ENCODE peak calls at places on chromosomes 2 and 18, in seven cellular contexts. One of them, this sample, is unnamed.

GRCh38 chr18:10559566-10560456 is 34.0 kb downstream of the NAPG start:
- DNase-seq in HuH-7.5: no peak
- DNase-seq in head of caudate nucleus: no peak
- DNase-seq in left ventricle myocardium inferior: peak
- DNase-seq in C1 segment of cervical spinal cord: no peak
- DNase-seq in activated CD4-positive, alpha-beta T cell treated with anti-CD3 and anti-CD28 coated beads for 48 hours: peak
- DNase-seq in M059J: no peak
- DNase-seq in this sample: no peak

GRCh38 chr2:227881866-227882517 is 10.6 kb downstream of the DAW1 start:
- DNase-seq in HuH-7.5: no peak
- DNase-seq in head of caudate nucleus: no peak
- DNase-seq in left ventricle myocardium inferior: no peak
- DNase-seq in C1 segment of cervical spinal cord: no peak
- DNase-seq in activated CD4-positive, alpha-beta T cell treated with anti-CD3 and anti-CD28 coated beads for 48 hours: no peak
- DNase-seq in M059J: peak
- DNase-seq in this sample: no peak

GRCh38 chr2:79554899-79555298 is 42.0 kb downstream of the CTNNA2 start:
- DNase-seq in HuH-7.5: no peak
- DNase-seq in head of caudate nucleus: no peak
- DNase-seq in left ventricle myocardium inferior: no peak
- DNase-seq in C1 segment of cervical spinal cord: no peak
- DNase-seq in activated CD4-positive, alpha-beta T cell treated with anti-CD3 and anti-CD28 coated beads for 48 hours: no peak
- DNase-seq in M059J: no peak
- DNase-seq in this sample: no peak

GRCh38 chr2:127910415-127910814 is 24.7 kb upstream of the AMMECR1L start:
- DNase-seq in HuH-7.5: no peak
- DNase-seq in head of caudate nucleus: no peak
- DNase-seq in left ventricle myocardium inferior: no peak
- DNase-seq in C1 segment of cervical spinal cord: no peak
- DNase-seq in activated CD4-positive, alpha-beta T cell treated with anti-CD3 and anti-CD28 coated beads for 48 hours: no peak
- DNase-seq in M059J: no peak
- DNase-seq in this sample: no peak

GRCh38 chr18:71529708-71530303 is 1014.3 kb downstream of the CBLN2 start:
- DNase-seq in HuH-7.5: no peak
- DNase-seq in head of caudate nucleus: no peak
- DNase-seq in left ventricle myocardium inferior: no peak
- DNase-seq in C1 segment of cervical spinal cord: no peak
- DNase-seq in activated CD4-positive, alpha-beta T cell treated with anti-CD3 and anti-CD28 coated beads for 48 hours: no peak
- DNase-seq in M059J: peak
- DNase-seq in this sample: no peak

GRCh38 chr2:9837451-9837850 is 5.8 kb upstream of the TAF1B start:
- DNase-seq in HuH-7.5: no peak
- DNase-seq in head of caudate nucleus: no peak
- DNase-seq in left ventricle myocardium inferior: no peak
- DNase-seq in C1 segment of cervical spinal cord: no peak
- DNase-seq in activated CD4-positive, alpha-beta T cell treated with anti-CD3 and anti-CD28 coated beads for 48 hours: no peak
- DNase-seq in M059J: no peak
- DNase-seq in this sample: no peak

GRCh38 chr2:235262750-235263149 is 231.1 kb upstream of the AGAP1 start:
- DNase-seq in HuH-7.5: no peak
- DNase-seq in head of caudate nucleus: no peak
- DNase-seq in left ventricle myocardium inferior: no peak
- DNase-seq in C1 segment of cervical spinal cord: peak
- DNase-seq in activated CD4-positive, alpha-beta T cell treated with anti-CD3 and anti-CD28 coated beads for 48 hours: no peak
- DNase-seq in M059J: no peak
- DNase-seq in this sample: no peak

GRCh38 chr18:78105611-78106010 is 856.0 kb downstream of the GALR1 start:
- DNase-seq in HuH-7.5: no peak
- DNase-seq in head of caudate nucleus: no peak
- DNase-seq in left ventricle myocardium inferior: no peak
- DNase-seq in C1 segment of cervical spinal cord: no peak
- DNase-seq in activated CD4-positive, alpha-beta T cell treated with anti-CD3 and anti-CD28 coated beads for 48 hours: no peak
- DNase-seq in M059J: no peak
- DNase-seq in this sample: no peak

GRCh38 chr2:159111346-159111922 is 143.0 kb downstream of the TANC1 start:
- DNase-seq in HuH-7.5: no peak
- DNase-seq in head of caudate nucleus: peak
- DNase-seq in left ventricle myocardium inferior: peak
- DNase-seq in C1 segment of cervical spinal cord: peak
- DNase-seq in activated CD4-positive, alpha-beta T cell treated with anti-CD3 and anti-CD28 coated beads for 48 hours: no peak
- DNase-seq in M059J: no peak
- DNase-seq in this sample: no peak

GRCh38 chr18:44732604-44733003 is 51.9 kb downstream of the SETBP1 start:
- DNase-seq in HuH-7.5: no peak
- DNase-seq in head of caudate nucleus: no peak
- DNase-seq in left ventricle myocardium inferior: no peak
- DNase-seq in C1 segment of cervical spinal cord: no peak
- DNase-seq in activated CD4-positive, alpha-beta T cell treated with anti-CD3 and anti-CD28 coated beads for 48 hours: no peak
- DNase-seq in M059J: no peak
- DNase-seq in this sample: no peak

GRCh38 chr2:19861771-19862170 is 40.0 kb downstream of the TTC32 start:
- DNase-seq in HuH-7.5: no peak
- DNase-seq in head of caudate nucleus: no peak
- DNase-seq in left ventricle myocardium inferior: no peak
- DNase-seq in C1 segment of cervical spinal cord: peak
- DNase-seq in activated CD4-positive, alpha-beta T cell treated with anti-CD3 and anti-CD28 coated beads for 48 hours: no peak
- DNase-seq in M059J: peak
- DNase-seq in this sample: no peak

GRCh38 chr2:3113769-3114168 is 263.8 kb downstream of the EIPR1 start:
- DNase-seq in HuH-7.5: no peak
- DNase-seq in head of caudate nucleus: no peak
- DNase-seq in left ventricle myocardium inferior: no peak
- DNase-seq in C1 segment of cervical spinal cord: no peak
- DNase-seq in activated CD4-positive, alpha-beta T cell treated with anti-CD3 and anti-CD28 coated beads for 48 hours: no peak
- DNase-seq in M059J: no peak
- DNase-seq in this sample: no peak

GRCh38 chr2:11417946-11418585 is 47.9 kb downstream of the E2F6 start:
- DNase-seq in HuH-7.5: peak
- DNase-seq in head of caudate nucleus: no peak
- DNase-seq in left ventricle myocardium inferior: no peak
- DNase-seq in C1 segment of cervical spinal cord: no peak
- DNase-seq in activated CD4-positive, alpha-beta T cell treated with anti-CD3 and anti-CD28 coated beads for 48 hours: peak
- DNase-seq in M059J: no peak
- DNase-seq in this sample: no peak

GRCh38 chr2:176892818-176893217 is 319.8 kb upstream of the HNRNPA3 start:
- DNase-seq in HuH-7.5: no peak
- DNase-seq in head of caudate nucleus: no peak
- DNase-seq in left ventricle myocardium inferior: no peak
- DNase-seq in C1 segment of cervical spinal cord: no peak
- DNase-seq in activated CD4-positive, alpha-beta T cell treated with anti-CD3 and anti-CD28 coated beads for 48 hours: no peak
- DNase-seq in M059J: no peak
- DNase-seq in this sample: no peak

GRCh38 chr18:61335737-61336555 is 2.7 kb downstream of the CDH20 start:
- DNase-seq in HuH-7.5: no peak
- DNase-seq in head of caudate nucleus: no peak
- DNase-seq in left ventricle myocardium inferior: no peak
- DNase-seq in C1 segment of cervical spinal cord: peak
- DNase-seq in activated CD4-positive, alpha-beta T cell treated with anti-CD3 and anti-CD28 coated beads for 48 hours: no peak
- DNase-seq in M059J: no peak
- DNase-seq in this sample: no peak

GRCh38 chr18:75407468-75408437 is 19.8 kb downstream of the SMIM21 start:
- DNase-seq in HuH-7.5: no peak
- DNase-seq in head of caudate nucleus: no peak
- DNase-seq in left ventricle myocardium inferior: no peak
- DNase-seq in C1 segment of cervical spinal cord: no peak
- DNase-seq in activated CD4-positive, alpha-beta T cell treated with anti-CD3 and anti-CD28 coated beads for 48 hours: no peak
- DNase-seq in M059J: no peak
- DNase-seq in this sample: no peak

GRCh38 chr2:192267484-192267883 is 72.8 kb upstream of the TMEFF2 start:
- DNase-seq in HuH-7.5: no peak
- DNase-seq in head of caudate nucleus: no peak
- DNase-seq in left ventricle myocardium inferior: no peak
- DNase-seq in C1 segment of cervical spinal cord: no peak
- DNase-seq in activated CD4-positive, alpha-beta T cell treated with anti-CD3 and anti-CD28 coated beads for 48 hours: no peak
- DNase-seq in M059J: peak
- DNase-seq in this sample: no peak

GRCh38 chr2:11590193-11590592 is 56.3 kb downstream of the GREB1 start:
- DNase-seq in HuH-7.5: no peak
- DNase-seq in head of caudate nucleus: no peak
- DNase-seq in left ventricle myocardium inferior: no peak
- DNase-seq in C1 segment of cervical spinal cord: no peak
- DNase-seq in activated CD4-positive, alpha-beta T cell treated with anti-CD3 and anti-CD28 coated beads for 48 hours: no peak
- DNase-seq in M059J: no peak
- DNase-seq in this sample: no peak

GRCh38 chr18:63997606-63998005 is 27.7 kb downstream of the SERPINB8 start:
- DNase-seq in HuH-7.5: no peak
- DNase-seq in head of caudate nucleus: no peak
- DNase-seq in left ventricle myocardium inferior: no peak
- DNase-seq in C1 segment of cervical spinal cord: no peak
- DNase-seq in activated CD4-positive, alpha-beta T cell treated with anti-CD3 and anti-CD28 coated beads for 48 hours: no peak
- DNase-seq in M059J: peak
- DNase-seq in this sample: no peak

GRCh38 chr2:10087360-10087759 is 7.1 kb upstream of the CYS1 start:
- DNase-seq in HuH-7.5: no peak
- DNase-seq in head of caudate nucleus: no peak
- DNase-seq in left ventricle myocardium inferior: no peak
- DNase-seq in C1 segment of cervical spinal cord: no peak
- DNase-seq in activated CD4-positive, alpha-beta T cell treated with anti-CD3 and anti-CD28 coated beads for 48 hours: no peak
- DNase-seq in M059J: no peak
- DNase-seq in this sample: no peak

GRCh38 chr18:25786778-25787177 is 303.6 kb downstream of the SS18 start:
- DNase-seq in HuH-7.5: no peak
- DNase-seq in head of caudate nucleus: no peak
- DNase-seq in left ventricle myocardium inferior: no peak
- DNase-seq in C1 segment of cervical spinal cord: no peak
- DNase-seq in activated CD4-positive, alpha-beta T cell treated with anti-CD3 and anti-CD28 coated beads for 48 hours: no peak
- DNase-seq in M059J: peak
- DNase-seq in this sample: no peak

This sample was measured in gastrocnemius medialis.